ENCODE peak calls at places on chromosomes 3 and 15, in four cellular contexts. P is mesendoderm, U is neuronal stem cell, C is GM12878. R is an unnamed sample.

GRCh38 chr3:110583373-110583935 is 488.2 kb upstream of the NECTIN3 start:
- DNase-seq in P (peak; percentile 64), U (peak; percentile 45), C (no peak), R (no peak)

GRCh38 chr3:18494251-18494650 is 69.1 kb upstream of the SATB1 start:
- DNase-seq in U (no peak), C (no peak), P (peak; percentile 80), R (no peak)

GRCh38 chr15:92707880-92708551 is 52.4 kb upstream of the FAM174B start:
- DNase-seq in P (no peak), U (no peak), C (no peak), R (no peak)

GRCh38 chr3:33848624-33849347 is 50.4 kb downstream of the PDCD6IP start:
- DNase-seq in U (no peak), P (no peak), C (no peak), R (peak; percentile 43)

GRCh38 chr3:44065311-44065710 is 176.4 kb upstream of the TOPAZ1 start:
- DNase-seq in U (no peak), P (no peak), C (no peak), R (no peak)

GRCh38 chr3:12807960-12808359 is 11.5 kb downstream of the CAND2 start:
- DNase-seq in C (no peak), P (no peak), U (no peak), R (no peak)

GRCh38 chr15:71242292-71242691 is 127.0 kb downstream of the THSD4 start:
- DNase-seq in C (no peak), U (no peak), P (no peak), R (no peak)

GRCh38 chr3:122005033-122005565 is 16.9 kb downstream of the ILDR1 start:
- DNase-seq in P (peak; percentile 71), U (no peak), C (peak; percentile 74), R (no peak)

GRCh38 chr3:110989446-110989845 is 82.2 kb upstream of the NECTIN3 start:
- DNase-seq in P (no peak), C (no peak), U (no peak), R (no peak)

GRCh38 chr3:163936557-163936956 is 1141.7 kb downstream of the SI start:
- DNase-seq in U (no peak), C (no peak), P (no peak), R (no peak)
- H3K9ac ChIP-seq in U (no peak overlapping the region), C (no peak overlapping the region), P (no peak overlapping the region), R (no peak overlapping the region)

DNA sequence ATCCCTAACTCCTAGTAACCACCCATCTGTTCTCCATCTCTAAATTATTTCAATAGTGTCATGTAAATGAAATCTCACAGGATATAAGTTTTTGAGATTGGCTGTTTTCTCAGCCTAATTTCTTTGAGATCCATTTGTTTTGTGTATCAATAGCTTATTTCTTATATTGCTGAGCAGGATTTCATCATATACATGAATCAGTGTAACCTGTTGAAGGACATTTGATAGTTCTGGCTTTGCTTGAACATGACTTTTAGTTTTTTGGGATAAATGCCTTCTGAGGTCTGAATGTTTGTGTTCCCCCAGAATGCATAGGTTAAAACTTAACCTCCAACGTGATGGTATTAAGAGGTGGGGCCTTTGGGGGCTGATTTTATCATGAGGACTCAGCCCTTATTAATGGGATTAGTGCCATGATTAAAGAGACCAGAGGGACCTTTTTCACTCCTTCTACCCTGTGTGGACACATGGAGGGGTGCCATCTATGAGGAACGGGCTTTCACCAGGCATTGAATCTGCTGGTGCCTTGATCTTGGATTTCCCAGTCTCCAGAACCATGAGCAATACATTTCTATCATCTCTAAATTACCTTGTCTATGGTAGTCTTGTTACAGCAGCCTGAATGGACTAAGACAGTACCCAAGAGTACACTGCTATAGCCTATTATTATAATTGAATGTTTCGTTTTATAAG is 118.3 kb downstream of the FNDC3B start:
- DNase-seq in P (no peak), U (no peak), C (no peak), R (no peak)
- H3K4me1 ChIP-seq in P (peaks cover 19% of the 10 kb centered on the region), U (peaks cover 32% of the 10 kb centered on the region), C (peaks cover 31% of the 10 kb centered on the region), R (no peaks in the 10 kb centered on the region)

GRCh38 chr3:152050782-152051405 is 177.5 kb downstream of the SUCNR1 start:
- DNase-seq in U (no peak), P (no peak), C (no peak), R (no peak)
- H3K9ac ChIP-seq in U (no peak overlapping the region), P (no peak overlapping the region), C (no peak overlapping the region), R (no peak overlapping the region)

GRCh38 chr15:77642019-77642418 is 9.3 kb upstream of the LINGO1 start:
- DNase-seq in U (no peak), C (no peak), P (no peak), R (no peak)

GRCh38 chr15:77640615-77641014 is 7.9 kb upstream of the LINGO1 start:
- DNase-seq in U (no peak), C (no peak), P (no peak), R (no peak)

GRCh38 chr15:77643764-77644163 is 11.1 kb upstream of the LINGO1 start:
- DNase-seq in U (no peak), P (no peak), C (no peak), R (no peak)

GRCh38 chr15:77644543-77645247 is 12.0 kb upstream of the LINGO1 start:
- DNase-seq in U (no peak), C (no peak), P (peak; percentile 63), R (no peak)

GRCh38 chr15:77642793-77643430 is 10.2 kb upstream of the LINGO1 start:
- DNase-seq in U (no peak), P (peak; percentile 23), C (no peak), R (no peak)
- H3K4me1 ChIP-seq in U (no peaks in the 10 kb centered on the region), P (peaks cover 3% of the 10 kb centered on the region), C (no peaks in the 10 kb centered on the region), R (no peaks in the 10 kb centered on the region)

GRCh38 chr3:140455476-140455875 is 222.4 kb upstream of the TRIM42 start:
- DNase-seq in C (no peak), U (no peak), P (no peak), R (no peak)

GRCh38 chr3:140456974-140457373 is 220.9 kb upstream of the TRIM42 start:
- DNase-seq in C (no peak), U (no peak), P (peak; percentile 20), R (no peak)

GRCh38 chr3:140463401-140463800 is 214.5 kb upstream of the TRIM42 start:
- DNase-seq in U (no peak), C (no peak), P (no peak), R (no peak)

GRCh38 chr3:140453750-140454149 is 224.1 kb upstream of the TRIM42 start:
- DNase-seq in P (no peak), U (no peak), C (no peak), R (no peak)

DNA sequence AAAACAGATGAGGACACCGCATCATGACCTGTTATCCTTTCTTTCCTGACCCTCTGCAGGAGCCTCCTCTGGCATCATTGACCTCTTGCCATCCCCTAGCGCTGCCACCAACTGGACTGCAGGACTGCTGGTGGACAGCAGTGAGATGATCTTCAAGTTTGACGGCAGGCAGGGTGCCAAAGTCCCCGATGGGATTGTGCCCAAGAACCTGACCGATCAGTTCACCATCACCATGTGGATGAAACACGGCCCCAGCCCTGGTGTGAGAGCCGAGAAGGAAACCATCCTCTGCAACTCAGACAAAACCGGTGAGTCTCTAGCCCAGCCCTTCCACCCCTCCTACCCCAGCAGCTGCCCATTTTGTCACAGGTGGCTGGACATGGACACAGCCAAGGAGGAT is 218.4 kb upstream of the TRIM42 start:
- DNase-seq in C (no peak), P (no peak), U (no peak), R (no peak)
- H3K9ac ChIP-seq in C (no peak overlapping the region), P (no peak overlapping the region), U (no peak overlapping the region), R (no peak overlapping the region)

DNA sequence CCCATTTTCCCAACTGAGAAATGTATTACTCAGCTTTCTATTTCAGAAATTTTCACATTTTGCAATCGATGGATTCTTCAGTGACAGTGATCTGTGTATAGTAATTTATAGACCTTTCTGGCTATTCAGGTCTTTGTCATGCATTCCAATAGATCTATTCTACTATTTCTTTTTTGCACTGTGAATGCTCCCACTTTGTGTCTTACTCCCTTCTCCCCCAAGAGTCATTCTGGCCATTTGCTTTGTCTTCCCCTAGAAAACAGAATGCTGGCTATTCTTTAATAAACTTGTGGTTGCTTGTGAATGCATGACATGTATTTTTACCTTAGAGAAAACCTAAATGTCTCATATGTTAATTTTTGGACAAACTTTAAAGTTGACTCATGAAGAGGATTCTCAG is 87.4 kb upstream of the KBTBD8 start:
- DNase-seq in U (no peak), P (no peak), C (no peak), R (no peak)
- H3K4me1 ChIP-seq in U (peaks cover 2% of the 10 kb centered on the region), P (no peaks in the 10 kb centered on the region), C (no peaks in the 10 kb centered on the region), R (no peaks in the 10 kb centered on the region)

GRCh38 chr3:143095813-143096212 is 23.8 kb upstream of the CHST2 start:
- DNase-seq in U (no peak), P (no peak), C (no peak), R (no peak)

GRCh38 chr3:143099213-143099612 is 20.4 kb upstream of the CHST2 start:
- DNase-seq in C (no peak), U (no peak), P (no peak), R (no peak)

GRCh38 chr3:143099690-143100089 is 19.9 kb upstream of the CHST2 start:
- DNase-seq in U (no peak), P (no peak), C (no peak), R (no peak)

GRCh38 chr3:143101792-143102381 is 17.7 kb upstream of the CHST2 start:
- DNase-seq in P (no peak), C (no peak), U (no peak), R (no peak)

GRCh38 chr3:143098032-143098764 is 21.4 kb upstream of the CHST2 start:
- DNase-seq in P (no peak), U (no peak), C (no peak), R (no peak)
- H3K9ac ChIP-seq in P (no peak overlapping the region), U (no peak overlapping the region), C (no peak overlapping the region), R (no peak overlapping the region)

GRCh38 chr3:133410191-133410892 is 10.5 kb downstream of the BFSP2 start:
- DNase-seq in U (no peak), C (no peak), P (no peak), R (no peak)
- H3K4me1 ChIP-seq in U (no peaks in the 10 kb centered on the region), C (no peaks in the 10 kb centered on the region), P (no peaks in the 10 kb centered on the region), R (no peaks in the 10 kb centered on the region)

GRCh38 chr15:69468241-69469121 is 15.9 kb downstream of the RPLP1 start:
- DNase-seq in U (no peak), P (peak; percentile 48), C (no peak), R (peak; percentile 57)
- H3K9ac ChIP-seq in U (no peak overlapping the region), P (no peak overlapping the region), C (no peak overlapping the region), R (no peak overlapping the region)

R was measured in DND-41.